ENCODE peak calls at places on chromosomes 6 and 20, in nine cellular contexts. K is IMR-90; N is tibial artery; F is A549; U is GM04504; C is AG10803; X is fibroblast of the conjunctiva; B is HEK293T; A is activated CD8-positive, alpha-beta memory T cell treated with anti-CD3 and anti-CD28 coated beads for 4 hours. S is an unnamed sample.

GRCh38 chr20:53723621-53724020 is 130.0 kb upstream of the ZNF217 start:
- DNase-seq in K (no peak), N (no peak), F (no peak), U (no peak), C (no peak), X (no peak), B (no peak), A (no peak), S (no peak)

GRCh38 chr6:97644353-97644752 is 361.3 kb upstream of the MMS22L start:
- DNase-seq in K (no peak), N (no peak), F (no peak), U (no peak), C (no peak), X (no peak), B (no peak), A (no peak), S (no peak)

GRCh38 chr20:49754596-49754995 is 40.9 kb upstream of the B4GALT5 start:
- DNase-seq in K (no peak), N (no peak), F (no peak), U (no peak), C (no peak), X (no peak), B (no peak), A (no peak), S (no peak)

GRCh38 chr20:63708301-63709148 is 686 bp downstream of the ZGPAT start:
- DNase-seq in K (no peak), N (peak), F (no peak), U (no peak), C (no peak), X (no peak), B (peak), A (no peak), S (no peak)

GRCh38 chr20:51335329-51335841 is 207.1 kb downstream of the NFATC2 start:
- DNase-seq in K (peak), N (no peak), F (peak), U (peak), C (peak), X (peak), B (no peak), A (no peak), S (no peak)

GRCh38 chr20:43541214-43541613 is 17.6 kb upstream of the SGK2 start:
- DNase-seq in K (peak), N (no peak), F (no peak), U (peak), C (peak), X (no peak), B (no peak), A (no peak), S (no peak)

GRCh38 chr6:132478697-132479096 is 34.2 kb downstream of the STX7 start:
- DNase-seq in K (no peak), N (no peak), F (no peak), U (no peak), C (no peak), X (no peak), B (no peak), A (no peak), S (no peak)

GRCh38 chr6:109455161-109455501 is 441 bp downstream of the MICAL1 start:
- DNase-seq in K (no peak), N (no peak), F (no peak), U (no peak), C (no peak), X (no peak), B (no peak), A (no peak), S (no peak)

GRCh38 chr6:89260832-89261231 is 43.7 kb upstream of the GABRR1 start:
- DNase-seq in K (no peak), N (no peak), F (no peak), U (no peak), C (no peak), X (no peak), B (peak), A (no peak), S (no peak)

GRCh38 chr6:2396856-2397640 is 151.6 kb upstream of the GMDS start:
- DNase-seq in K (peak), N (peak), F (no peak), U (peak), C (peak), X (peak), B (no peak), A (no peak), S (no peak)

GRCh38 chr6:19803331-19804330 is 33.5 kb upstream of the ID4 start:
- DNase-seq in K (peak), N (no peak), F (no peak), U (no peak), C (no peak), X (no peak), B (no peak), A (no peak), S (no peak)

GRCh38 chr6:75204222-75204958 is 1.5 kb downstream of the COL12A1 start:
- DNase-seq in K (peak), N (peak), F (peak), U (peak), C (peak), X (peak), B (peak), A (no peak), S (peak)

GRCh38 chr6:122619309-122619708 is 9.1 kb downstream of the PKIB start:
- DNase-seq in K (no peak), N (no peak), F (no peak), U (no peak), C (no peak), X (no peak), B (no peak), A (no peak), S (no peak)